ENCODE peak calls at places on chromosomes 2 and 18, in four cellular contexts. One of them, this sample, is unnamed.

GRCh38 chr2:126666003-126666402 is 10.0 kb downstream of the GYPC start:
- DNase-seq in K562: no peak
- DNase-seq in HepG2: no peak
- DNase-seq in GM23338: no peak
- DNase-seq in this sample: no peak

GRCh38 chr2:170813611-170814550 is 2.8 kb upstream of the GAD1 start:
- DNase-seq in GM23338: peak
- DNase-seq in HepG2: peak
- DNase-seq in K562: peak
- DNase-seq in this sample: no peak

GRCh38 chr2:127216593-127216992 is 3.5 kb downstream of the CYP27C1 start:
- DNase-seq in HepG2: no peak
- DNase-seq in GM23338: no peak
- DNase-seq in K562: no peak
- DNase-seq in this sample: no peak

GRCh38 chr2:12487253-12488004 is 229.3 kb upstream of the TRIB2 start:
- DNase-seq in GM23338: no peak
- DNase-seq in HepG2: no peak
- DNase-seq in K562: no peak
- DNase-seq in this sample: no peak

GRCh38 chr2:121309801-121310200 is 24.8 kb upstream of the TFCP2L1 start:
- DNase-seq in HepG2: no peak
- DNase-seq in GM23338: no peak
- DNase-seq in K562: no peak
- DNase-seq in this sample: no peak

GRCh38 chr2:63124209-63124608 is 73.6 kb downstream of the OTX1 start:
- DNase-seq in HepG2: no peak
- DNase-seq in GM23338: no peak
- DNase-seq in K562: no peak
- DNase-seq in this sample: no peak

GRCh38 chr2:128466377-128467175 is 147.9 kb upstream of the HS6ST1 start:
- DNase-seq in GM23338: no peak
- DNase-seq in HepG2: no peak
- DNase-seq in K562: no peak
- DNase-seq in this sample: no peak

GRCh38 chr2:96144481-96145027 is 686 bp downstream of the DUSP2 start:
- DNase-seq in K562: no peak
- DNase-seq in HepG2: no peak
- DNase-seq in GM23338: peak
- DNase-seq in this sample: no peak

GRCh38 chr18:13530879-13531387 is 195.4 kb downstream of the FAM210A start:
- DNase-seq in GM23338: peak
- DNase-seq in HepG2: no peak
- DNase-seq in K562: no peak
- DNase-seq in this sample: peak

GRCh38 chr2:150309681-150310080 is 177.8 kb downstream of the RND3 start:
- DNase-seq in K562: no peak
- DNase-seq in GM23338: no peak
- DNase-seq in HepG2: no peak
- DNase-seq in this sample: peak

GRCh38 chr18:74795766-74796165 is 198.1 kb downstream of the ZNF407 start:
- DNase-seq in HepG2: no peak
- DNase-seq in GM23338: no peak
- DNase-seq in K562: no peak
- DNase-seq in this sample: no peak

GRCh38 chr2:199991691-199992090 is 36.3 kb downstream of the MAIP1 start:
- DNase-seq in K562: no peak
- DNase-seq in HepG2: no peak
- DNase-seq in GM23338: no peak
- DNase-seq in this sample: no peak

GRCh38 chr18:62659698-62660097 is 55.6 kb upstream of the PHLPP1 start:
- DNase-seq in GM23338: peak
- DNase-seq in K562: no peak
- DNase-seq in HepG2: no peak
- DNase-seq in this sample: no peak

GRCh38 chr18:76463358-76463757 is 31.7 kb downstream of the ZNF516 start:
- DNase-seq in HepG2: no peak
- DNase-seq in GM23338: no peak
- DNase-seq in K562: no peak
- DNase-seq in this sample: no peak

GRCh38 chr2:165471349-165471975 is 2.0 kb downstream of the CSRNP3 start:
- DNase-seq in K562: no peak
- DNase-seq in HepG2: no peak
- DNase-seq in GM23338: no peak
- DNase-seq in this sample: no peak

GRCh38 chr2:97950329-97951154 is 45.2 kb downstream of the TMEM131 start:
- DNase-seq in K562: no peak
- DNase-seq in GM23338: no peak
- DNase-seq in HepG2: no peak
- DNase-seq in this sample: no peak
- TF ChIP-seq JUNB in K562: no peak
- TF ChIP-seq JUNB in GM23338: no peak
- TF ChIP-seq JUNB in HepG2: no peak
- TF ChIP-seq JUNB in this sample: no peak

GRCh38 chr2:190637903-190638618 is 10.8 kb upstream of the NAB1 start:
- DNase-seq in HepG2: peak
- DNase-seq in GM23338: no peak
- DNase-seq in K562: no peak
- DNase-seq in this sample: no peak
- H3K4me3 ChIP-seq in HepG2: no peak
- H3K4me3 ChIP-seq in GM23338: no peak
- H3K4me3 ChIP-seq in K562: no peak
- H3K4me3 ChIP-seq in this sample: no peak

DNA sequence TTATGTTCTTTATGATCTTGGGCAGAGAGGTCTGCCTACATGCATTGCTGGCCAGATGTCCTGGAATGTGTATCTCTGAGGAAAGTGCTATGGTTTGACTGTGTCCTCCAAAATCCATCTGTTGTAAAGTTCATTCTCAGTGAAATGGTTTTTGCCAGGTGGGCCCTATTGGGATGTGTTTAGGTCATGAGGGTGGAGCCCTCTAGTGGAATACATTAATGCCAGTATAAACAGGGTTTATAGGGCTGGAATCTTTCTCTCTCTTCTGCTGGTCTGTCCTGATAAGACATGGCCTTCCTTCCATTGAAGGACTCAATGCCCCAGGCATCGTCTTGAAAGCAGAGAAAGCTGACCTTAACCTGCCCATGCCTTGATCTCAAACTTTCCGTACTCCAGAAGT is 258.5 kb downstream of the RPIA start:
- DNase-seq in GM23338: peak
- DNase-seq in HepG2: peak
- DNase-seq in K562: peak
- DNase-seq in this sample: peak
- TF ChIP-seq JUNB in GM23338: no peak
- TF ChIP-seq JUNB in HepG2: no peak
- TF ChIP-seq JUNB in K562: no peak
- TF ChIP-seq JUNB in this sample: no peak

DNA sequence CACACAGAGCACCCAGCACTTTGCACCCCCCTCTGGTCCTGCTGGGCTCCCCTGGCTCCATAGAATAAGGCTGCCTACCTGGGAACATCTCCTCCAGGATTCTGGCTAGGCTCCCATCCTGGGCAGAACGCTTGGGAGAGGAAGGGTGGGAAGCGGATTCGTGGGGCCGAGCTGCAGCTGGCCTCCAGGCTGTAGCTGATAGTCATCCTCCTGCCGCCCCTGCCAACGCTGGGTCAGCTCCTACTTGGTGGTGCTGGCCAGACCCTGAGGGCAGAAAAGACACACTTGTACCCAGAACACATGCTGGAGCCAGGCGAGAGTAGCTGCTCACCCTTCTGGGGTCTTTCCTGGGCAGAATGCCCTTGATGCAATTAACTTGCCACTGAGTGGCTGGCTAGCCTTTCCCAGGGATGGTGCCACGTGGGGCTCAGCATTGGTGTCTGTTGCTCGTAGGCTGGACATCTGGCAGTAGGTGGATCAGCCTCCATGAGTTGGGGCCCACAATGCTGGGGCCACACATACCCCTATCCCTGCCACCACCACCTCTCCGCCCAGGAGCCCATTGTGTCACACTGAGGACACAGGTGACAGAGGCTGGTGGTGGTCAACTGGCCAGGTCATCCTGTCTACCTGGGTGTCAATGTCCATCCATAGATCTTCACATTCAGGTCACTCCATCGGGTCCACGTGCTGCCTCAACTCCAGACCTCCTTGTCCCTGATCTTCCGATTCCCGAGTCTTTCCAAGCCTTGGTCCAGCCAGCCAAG is 112.8 kb downstream of the NDUFA10 start:
- DNase-seq in GM23338: no peak
- DNase-seq in K562: no peak
- DNase-seq in HepG2: no peak
- DNase-seq in this sample: no peak
- H3K4me3 ChIP-seq in GM23338: no peak
- H3K4me3 ChIP-seq in K562: no peak
- H3K4me3 ChIP-seq in HepG2: no peak
- H3K4me3 ChIP-seq in this sample: no peak

GRCh38 chr2:20137884-20138283 is 86.5 kb upstream of the LAPTM4A start:
- DNase-seq in GM23338: peak
- DNase-seq in HepG2: no peak
- DNase-seq in K562: no peak
- DNase-seq in this sample: no peak

GRCh38 chr2:20132990-20133535 is 81.6 kb upstream of the LAPTM4A start:
- DNase-seq in K562: no peak
- DNase-seq in GM23338: no peak
- DNase-seq in HepG2: no peak
- DNase-seq in this sample: no peak

GRCh38 chr2:20136149-20136548 is 84.7 kb upstream of the LAPTM4A start:
- DNase-seq in HepG2: no peak
- DNase-seq in K562: no peak
- DNase-seq in GM23338: no peak
- DNase-seq in this sample: no peak

GRCh38 chr2:20137131-20137571 is 85.7 kb upstream of the LAPTM4A start:
- DNase-seq in HepG2: no peak
- DNase-seq in GM23338: no peak
- DNase-seq in K562: no peak
- DNase-seq in this sample: no peak

DNA sequence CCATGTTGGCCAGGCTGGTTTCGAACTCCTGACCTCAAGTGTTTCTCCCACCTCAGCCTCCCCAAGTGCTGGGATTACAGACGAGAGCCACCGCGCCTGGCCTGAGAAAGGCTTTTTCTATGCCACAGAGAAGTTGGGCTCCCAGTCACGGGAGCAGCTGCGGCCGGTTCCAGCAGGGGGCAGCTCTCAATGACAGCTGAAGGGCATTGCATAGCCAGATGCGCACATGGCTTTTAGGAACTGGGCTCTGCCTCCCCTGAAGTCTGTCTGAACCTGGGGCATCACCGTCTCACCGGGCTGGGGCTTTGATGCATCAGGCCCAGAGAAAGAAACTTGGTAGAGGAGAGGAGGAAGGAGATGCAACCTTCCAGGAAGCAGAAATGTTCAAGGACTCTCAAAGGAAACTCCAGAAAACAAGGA is 84.2 kb upstream of the LAPTM4A start:
- DNase-seq in GM23338: peak
- DNase-seq in HepG2: peak
- DNase-seq in K562: peak
- DNase-seq in this sample: peak
- TF ChIP-seq JUNB in GM23338: no peak
- TF ChIP-seq JUNB in HepG2: no peak
- TF ChIP-seq JUNB in K562: no peak
- TF ChIP-seq JUNB in this sample: no peak

GRCh38 chr18:79275461-79275860 is 120.3 kb upstream of the NFATC1 start:
- DNase-seq in GM23338: no peak
- DNase-seq in HepG2: no peak
- DNase-seq in K562: no peak
- DNase-seq in this sample: no peak
- H3K4me3 ChIP-seq in GM23338: no peak
- H3K4me3 ChIP-seq in HepG2: no peak
- H3K4me3 ChIP-seq in K562: no peak
- H3K4me3 ChIP-seq in this sample: no peak

GRCh38 chr18:8424917-8425725 is 184.1 kb upstream of the RAB12 start:
- DNase-seq in K562: no peak
- DNase-seq in HepG2: peak
- DNase-seq in GM23338: no peak
- DNase-seq in this sample: no peak
- TF ChIP-seq JUNB in K562: no peak
- TF ChIP-seq JUNB in HepG2: no peak
- TF ChIP-seq JUNB in GM23338: no peak
- TF ChIP-seq JUNB in this sample: no peak

GRCh38 chr2:180125245-180125962 is 118.3 kb upstream of the CWC22 start:
- DNase-seq in K562: peak
- DNase-seq in GM23338: peak
- DNase-seq in HepG2: peak
- DNase-seq in this sample: peak
- H3K4me3 ChIP-seq in K562: no peak
- H3K4me3 ChIP-seq in GM23338: no peak
- H3K4me3 ChIP-seq in HepG2: no peak
- H3K4me3 ChIP-seq in this sample: peak

GRCh38 chr2:231666171-231667095 is 41.9 kb upstream of the PTMA start:
- DNase-seq in GM23338: peak
- DNase-seq in K562: peak
- DNase-seq in HepG2: peak
- DNase-seq in this sample: peak
- TF ChIP-seq JUNB in GM23338: no peak
- TF ChIP-seq JUNB in K562: no peak
- TF ChIP-seq JUNB in HepG2: no peak
- TF ChIP-seq JUNB in this sample: peak